ENCODE peak calls at places on chromosomes 11 and 22, in five cellular contexts. V is HepG2, F is A549, S is GM12878, Y is K562. Q is an unnamed sample.

GRCh38 chr11:26700536-26701235 is 21.2 kb downstream of the SLC5A12 start:
- DNase-seq in F (no peak), V (no peak), S (no peak), Y (no peak), Q (no peak)

GRCh38 chr11:32884770-32885384 is 7.7 kb upstream of the QSER1 start:
- DNase-seq in S (no peak), Y (peak), F (no peak), V (no peak), Q (peak)

GRCh38 chr22:28029962-28030361 is 110.9 kb upstream of the PITPNB start:
- DNase-seq in F (no peak), S (no peak), Y (no peak), V (no peak), Q (no peak)

GRCh38 chr11:96393753-96394348 is 4.0 kb downstream of the JRKL start:
- DNase-seq in S (peak), Y (peak), V (peak), F (peak), Q (peak)

GRCh38 chr11:6737872-6738466 is 33.8 kb downstream of the OR2AG2 start:
- DNase-seq in F (peak), S (no peak), V (peak), Y (peak), Q (peak)

GRCh38 chr11:68855205-68855978 is 13.7 kb upstream of the CPT1A start:
- DNase-seq in V (no peak), S (no peak), F (no peak), Y (no peak), Q (peak)

GRCh38 chr11:28715726-28716125 is 607.5 kb downstream of the METTL15 start:
- DNase-seq in S (no peak), Y (no peak), V (no peak), F (no peak), Q (peak)

GRCh38 chr11:65546217-65546958 is 11.8 kb downstream of the LTBP3 start:
- DNase-seq in Y (peak), F (peak), S (no peak), V (peak), Q (peak)

GRCh38 chr11:27423125-27423524 is 49.5 kb downstream of the LGR4 start:
- DNase-seq in Y (no peak), V (no peak), F (no peak), S (no peak), Q (peak)

GRCh38 chr11:56533054-56533740 is 9.9 kb downstream of the OR5M11 start:
- DNase-seq in S (no peak), F (no peak), V (no peak), Y (no peak), Q (no peak)

GRCh38 chr11:25961539-25961938 is 370.4 kb upstream of the ANO3 start:
- DNase-seq in V (no peak), Y (no peak), S (no peak), F (no peak), Q (no peak)

GRCh38 chr11:116702772-116703360 is 69.9 kb downstream of the BUD13 start:
- DNase-seq in S (no peak), Y (no peak), F (no peak), V (no peak), Q (no peak)

GRCh38 chr22:34851918-34852662 is 213.9 kb upstream of the ISX start:
- DNase-seq in Y (no peak), V (no peak), S (no peak), F (no peak), Q (peak)

GRCh38 chr11:47414685-47415070 is 6.3 kb downstream of the SLC39A13 start:
- DNase-seq in V (no peak), S (no peak), F (no peak), Y (no peak), Q (no peak)

GRCh38 chr22:20405931-20406685 is 12.2 kb downstream of the ZNF74 start:
- DNase-seq in F (no peak), V (no peak), Y (no peak), S (no peak), Q (no peak)

GRCh38 chr11:16925495-16926065 is 88.6 kb downstream of the PLEKHA7 start:
- DNase-seq in F (peak), V (peak), S (no peak), Y (no peak), Q (peak)

GRCh38 chr22:30922151-30922611 is 46.4 kb downstream of the MORC2 start:
- DNase-seq in Y (no peak), S (peak), F (no peak), V (no peak), Q (peak)

GRCh38 chr11:129846508-129847335 is 31.1 kb downstream of the TMEM45B start:
- DNase-seq in F (no peak), V (peak), S (peak), Y (no peak), Q (no peak)

GRCh38 chr11:66981976-66982578 is 7.0 kb downstream of the C11orf86 start:
- DNase-seq in F (peak), V (peak), Y (peak), S (no peak), Q (no peak)

GRCh38 chr11:9765320-9766101 is 101.6 kb downstream of the SWAP70 start:
- DNase-seq in V (peak), S (no peak), F (no peak), Y (no peak), Q (peak)

GRCh38 chr22:49925525-49926128 is 7.2 kb downstream of the CRELD2 start:
- DNase-seq in V (no peak), Y (no peak), S (peak), F (no peak), Q (no peak)

GRCh38 chr11:124113890-124114289 is 1.4 kb upstream of the VWA5A start:
- DNase-seq in V (no peak), S (no peak), F (no peak), Y (no peak), Q (no peak)

GRCh38 chr22:50340157-50340879 is 2.8 kb upstream of the PPP6R2 start:
- DNase-seq in V (peak), S (no peak), Y (peak), F (no peak), Q (peak)

GRCh38 chr11:134837887-134838232 is 425.8 kb upstream of the B3GAT1 start:
- DNase-seq in V (no peak), F (no peak), S (no peak), Y (no peak), Q (no peak)

GRCh38 chr22:19495562-19496323 is 16.0 kb downstream of the CDC45 start:
- DNase-seq in S (no peak), Y (no peak), F (no peak), V (peak), Q (peak)

GRCh38 chr11:131977854-131978253 is 607.4 kb downstream of the NTM start:
- DNase-seq in S (no peak), V (no peak), Y (no peak), F (no peak), Q (peak)

GRCh38 chr11:61962213-61963015 is 5.0 kb downstream of the FTH1 start:
- DNase-seq in Y (no peak), F (peak), V (no peak), S (no peak), Q (peak)

GRCh38 chr11:44030276-44030932 is 17.4 kb upstream of the ACCSL start:
- DNase-seq in S (no peak), F (no peak), Y (no peak), V (no peak), Q (peak)
- TF ChIP-seq JUNB in S (no peak), F (no peak), Y (no peak), V (no peak), Q (no peak)

DNA sequence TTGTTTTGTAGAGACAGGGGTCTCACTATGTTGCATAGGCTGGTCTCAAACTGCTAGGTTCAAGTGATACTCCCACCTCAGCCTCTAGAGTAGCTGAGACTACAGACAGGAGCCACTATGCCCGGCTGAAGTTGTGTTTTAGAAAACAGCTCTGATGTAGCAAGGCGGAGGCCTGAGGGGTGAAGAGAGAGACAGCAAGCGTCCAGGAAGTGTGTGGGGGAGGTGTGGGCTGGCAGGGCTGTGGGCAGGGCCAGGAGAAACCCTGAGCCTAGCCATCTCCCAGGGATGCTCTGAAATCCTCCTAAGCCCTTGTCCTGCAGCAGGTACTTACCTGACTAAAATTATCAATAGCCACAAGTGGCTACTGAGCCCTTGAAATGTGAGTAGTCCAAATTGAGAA is 16.1 kb upstream of the RPS3 start:
- DNase-seq in Y (no peak), V (no peak), F (peak), S (no peak), Q (peak)
- H3K4me2 ChIP-seq in Y (no peak), V (no peak), F (peak), S (no peak), Q (peak)

GRCh38 chr22:36472689-36473088 is 8.8 kb downstream of the TXN2 start:
- DNase-seq in S (no peak), F (no peak), Y (no peak), V (no peak), Q (no peak)

GRCh38 chr22:36471341-36471821 is 10.1 kb downstream of the TXN2 start:
- DNase-seq in F (no peak), S (no peak), V (no peak), Y (no peak), Q (no peak)

GRCh38 chr22:36470994-36471331 is 10.5 kb downstream of the TXN2 start:
- DNase-seq in F (no peak), S (no peak), Y (no peak), V (no peak), Q (no peak)

GRCh38 chr22:36469094-36469710 is 12.2 kb downstream of the TXN2 start:
- DNase-seq in S (no peak), Y (no peak), F (no peak), V (no peak), Q (no peak)

GRCh38 chr22:36470162-36470993 is 11.1 kb downstream of the TXN2 start:
- DNase-seq in S (no peak), F (peak), V (peak), Y (peak), Q (peak)
- TF ChIP-seq JUNB in S (no peak), F (no peak), V (no peak), Y (no peak), Q (no peak)

GRCh38 chr11:75650167-75650723 is 18.6 kb downstream of the MAP6 start:
- DNase-seq in Y (no peak), S (no peak), F (no peak), V (no peak), Q (no peak)

GRCh38 chr11:75653532-75653931 is 15.3 kb downstream of the MAP6 start:
- DNase-seq in Y (no peak), S (no peak), V (no peak), F (no peak), Q (no peak)

GRCh38 chr11:75652936-75653335 is 15.9 kb downstream of the MAP6 start:
- DNase-seq in F (no peak), S (no peak), Y (no peak), V (no peak), Q (no peak)

GRCh38 chr11:75654314-75654713 is 14.5 kb downstream of the MAP6 start:
- DNase-seq in S (peak), F (no peak), V (no peak), Y (no peak), Q (no peak)

GRCh38 chr11:75651218-75651617 is 17.6 kb downstream of the MAP6 start:
- DNase-seq in V (no peak), F (no peak), Y (no peak), S (no peak), Q (no peak)
- H3K4me2 ChIP-seq in V (no peak), F (no peak), Y (no peak), S (no peak), Q (no peak)

GRCh38 chr11:40276960-40277359 is 1182.5 kb downstream of the LRRC4C start:
- DNase-seq in V (no peak), S (no peak), F (no peak), Y (no peak), Q (no peak)
- TF ChIP-seq JUNB in V (no peak), S (no peak), F (no peak), Y (no peak), Q (no peak)

DNA sequence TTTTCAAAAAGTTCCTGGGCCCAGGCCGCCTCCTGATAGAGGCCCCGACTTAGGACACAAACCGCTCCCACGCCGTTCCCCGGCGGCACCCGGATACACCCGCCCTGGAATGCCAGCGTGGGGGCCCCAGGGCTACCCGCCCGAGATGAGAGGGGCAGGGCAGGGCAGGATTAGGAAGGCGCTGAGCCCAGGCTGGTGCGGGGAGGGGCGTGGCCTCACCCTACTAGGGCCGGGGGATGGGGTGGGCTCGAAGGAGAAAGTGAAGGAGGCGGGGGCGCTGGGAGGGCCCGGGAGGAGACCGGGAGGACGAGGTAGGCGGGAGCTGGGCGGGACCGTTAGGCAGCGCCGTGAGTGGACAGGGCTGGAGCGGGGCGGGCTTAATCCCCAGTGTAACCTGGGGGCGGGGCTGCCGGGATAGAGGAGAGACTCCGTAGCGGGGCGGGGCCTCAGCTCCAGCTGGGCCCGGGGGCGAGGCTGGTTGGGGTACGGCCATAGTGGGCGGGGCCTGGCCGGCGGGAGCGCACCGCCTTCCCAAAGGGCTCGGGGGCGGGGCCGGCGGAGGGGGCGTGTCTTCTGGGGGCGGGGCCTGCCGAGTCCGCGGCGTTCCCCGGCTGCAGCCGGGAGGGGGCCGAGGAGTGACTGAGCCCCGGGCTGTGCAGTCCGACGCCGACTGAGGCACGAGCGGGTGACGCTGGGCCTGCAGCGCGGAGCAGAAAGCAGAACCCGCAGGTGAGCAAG is at the start of gene CD82:
- DNase-seq in V (peak), F (peak), Y (peak), S (peak), Q (peak)
- H3K4me2 ChIP-seq in V (peak), F (peak), Y (peak), S (peak), Q (peak)

Q was measured in GM23338.